ENCODE peak calls at places on chromosomes 7 and 10, in five cellular contexts. Y is Peyer's patch, E is IMR-90, F is upper lobe of left lung, A is tibial nerve. W is an unnamed sample. For H3K4me1, the result is how much of the 10 kb centered on the place peaks cover.

GRCh38 chr7:91843831-91844230 is 36.7 kb downstream of the MTERF1 start:
- DNase-seq in Y (no peak), A (no peak), F (no peak), E (no peak), W (no peak)

GRCh38 chr7:106957766-106958165 is 86.7 kb upstream of the PRKAR2B start:
- DNase-seq in E (no peak), Y (no peak), F (peak), A (no peak), W (no peak)

GRCh38 chr7:47378728-47379395 is 203.0 kb downstream of the TNS3 start:
- DNase-seq in Y (no peak), E (no peak), A (no peak), F (no peak), W (no peak)

GRCh38 chr10:78506614-78507013 is 473.0 kb downstream of the RPS24 start:
- DNase-seq in E (no peak), Y (no peak), F (no peak), A (no peak), W (no peak)

GRCh38 chr10:104548090-104548489 is 93.0 kb upstream of the SORCS3 start:
- DNase-seq in A (no peak), Y (no peak), E (peak), F (no peak), W (no peak)

GRCh38 chr7:39353615-39354376 is 212.4 kb upstream of the YAE1 start:
- DNase-seq in F (peak), Y (no peak), A (no peak), E (no peak), W (no peak)

GRCh38 chr7:19899517-19899916 is 126.1 kb upstream of the TMEM196 start:
- DNase-seq in Y (no peak), E (no peak), A (no peak), F (no peak), W (no peak)

GRCh38 chr10:119940487-119940886 is 48.0 kb downstream of the SEC23IP start:
- DNase-seq in F (no peak), A (no peak), E (peak), Y (no peak), W (no peak)

GRCh38 chr7:69932034-69932628 is 333.9 kb downstream of the AUTS2 start:
- DNase-seq in E (peak), Y (no peak), A (no peak), F (no peak), W (no peak)

GRCh38 chr7:117834983-117835664 is 38.1 kb downstream of the CTTNBP2 start:
- DNase-seq in F (no peak), E (no peak), Y (no peak), A (no peak), W (no peak)

GRCh38 chr7:157568785-157569584 is 232.2 kb downstream of the DNAJB6 start:
- DNase-seq in E (no peak), Y (peak), F (peak), A (no peak), W (no peak)

GRCh38 chr10:67664936-67665335 is 31.1 kb downstream of the CTNNA3 start:
- DNase-seq in A (no peak), E (peak), F (no peak), Y (no peak), W (no peak)

GRCh38 chr10:128854965-128855364 is 612.1 kb upstream of the MGMT start:
- DNase-seq in F (peak), A (peak), E (no peak), Y (no peak), W (no peak)

GRCh38 chr10:122376364-122376961 is 2.0 kb downstream of the PLEKHA1 start:
- DNase-seq in A (no peak), E (no peak), F (no peak), Y (no peak), W (no peak)

GRCh38 chr7:111098011-111098925 is 7.3 kb downstream of the LRRN3 start:
- DNase-seq in Y (peak), F (peak), E (peak), A (no peak), W (no peak)

GRCh38 chr10:74058658-74059057 is 60.7 kb downstream of the VCL start:
- DNase-seq in A (no peak), Y (no peak), F (no peak), E (no peak), W (no peak)
- TF ChIP-seq CTCF in A (no peak), Y (no peak), F (no peak), E (no peak), W (no peak)

GRCh38 chr10:109976657-109977056 is 31.1 kb upstream of the ADD3 start:
- DNase-seq in F (no peak), A (no peak), Y (no peak), E (no peak), W (no peak)

GRCh38 chr10:109977382-109977806 is 30.4 kb upstream of the ADD3 start:
- DNase-seq in Y (no peak), E (no peak), F (no peak), A (no peak), W (no peak)

GRCh38 chr10:109979215-109979614 is 28.6 kb upstream of the ADD3 start:
- DNase-seq in F (no peak), Y (no peak), A (no peak), E (no peak), W (no peak)

GRCh38 chr10:109981641-109982040 is 26.1 kb upstream of the ADD3 start:
- DNase-seq in A (no peak), E (no peak), Y (no peak), F (no peak), W (no peak)

DNA sequence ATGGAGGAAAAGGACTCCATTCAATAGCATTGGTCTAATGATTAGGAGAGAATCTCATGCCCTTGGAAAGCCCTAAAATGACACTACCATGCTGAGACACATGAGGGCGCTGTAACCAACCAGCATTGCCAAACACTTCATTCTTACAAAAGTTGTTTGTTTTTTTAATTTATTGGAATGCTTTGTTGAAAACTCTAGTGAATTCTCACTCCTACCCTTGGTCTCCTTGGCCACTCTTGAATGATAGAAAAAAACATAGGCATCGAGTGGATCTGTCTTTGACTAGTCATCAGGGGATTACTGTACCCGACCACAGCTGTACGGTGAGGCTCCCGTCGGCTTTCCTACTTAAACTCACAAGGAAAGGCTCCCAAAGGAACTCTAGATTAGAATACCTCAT is 29.3 kb upstream of the ADD3 start:
- DNase-seq in Y (peak), A (peak), F (peak), E (peak), W (no peak)
- H3K4me1 ChIP-seq in Y (under half), A (under half), F (under half), E (under half), W (under half)

DNA sequence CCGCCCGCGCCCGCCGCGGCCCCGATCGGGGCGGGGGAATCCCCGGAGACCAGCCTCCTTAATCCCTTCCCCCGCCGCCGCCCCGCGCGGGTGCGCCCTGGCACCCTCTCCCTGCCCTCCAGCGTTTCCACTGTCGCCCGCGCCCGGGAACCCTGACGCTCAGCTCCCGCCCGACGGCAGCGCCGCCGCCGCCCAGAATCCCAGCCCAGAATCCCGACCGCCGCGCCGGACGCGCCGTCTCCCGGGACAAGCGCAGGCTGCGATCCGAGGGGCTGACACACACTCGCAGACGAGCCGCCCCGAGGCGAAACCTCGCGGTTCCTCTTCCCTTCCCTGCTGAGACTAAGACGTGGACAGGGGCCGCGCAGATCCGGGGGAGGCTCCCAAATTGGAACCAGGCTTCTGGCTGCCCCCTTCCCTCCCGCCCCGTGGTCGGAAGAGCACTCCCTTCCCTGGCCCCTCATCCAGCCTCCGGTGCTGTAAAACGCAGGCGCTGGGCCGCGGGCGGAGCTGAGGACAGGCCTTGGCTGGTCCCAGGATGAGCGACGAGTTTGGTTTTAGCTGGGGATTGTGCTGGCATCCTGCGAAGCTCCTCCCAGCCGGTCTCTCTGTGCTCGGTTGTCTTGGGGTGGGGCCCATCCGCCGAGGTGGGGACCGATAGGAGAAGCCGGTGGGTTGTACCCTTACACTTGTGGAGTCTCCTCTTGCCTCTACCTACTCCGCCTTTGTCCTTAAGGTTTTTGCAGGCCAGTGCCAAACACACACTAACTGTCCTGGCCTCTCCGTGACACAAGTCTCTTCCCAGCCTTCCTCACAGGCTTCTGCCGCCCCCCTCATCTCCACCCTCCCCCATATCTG is 1.1 kb downstream of the MARVELD1 start:
- DNase-seq in F (peak), A (peak), E (peak), Y (peak), W (peak)
- TF ChIP-seq POLR2A in F (peak), A (peak), E (peak), Y (no peak), W (no peak)

DNA sequence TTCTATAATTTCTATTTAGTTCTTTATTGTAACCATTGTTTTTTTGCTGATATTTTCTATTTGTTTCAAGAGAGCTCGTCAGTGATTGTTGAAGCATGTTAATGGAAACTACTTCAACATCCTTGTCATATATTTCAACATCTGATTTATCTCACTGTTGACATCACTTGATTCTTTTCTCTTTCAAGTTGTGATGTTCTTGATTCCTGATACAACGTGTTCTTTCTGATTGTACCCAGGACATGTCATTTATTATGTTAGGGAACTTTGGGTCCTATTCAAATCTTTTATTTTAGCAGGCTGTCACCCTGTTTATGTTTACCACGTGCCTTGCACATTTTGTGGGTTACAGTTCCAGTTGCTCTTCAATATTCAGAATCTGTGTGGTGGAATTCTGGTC is 79.8 kb upstream of the RSU1 start:
- DNase-seq in E (no peak), A (no peak), F (no peak), Y (no peak), W (no peak)
- TF ChIP-seq CTCF in E (no peak), A (no peak), F (no peak), Y (no peak), W (no peak)

GRCh38 chr10:124747745-124748144 is 3.6 kb upstream of the FAM53B start:
- DNase-seq in A (no peak), Y (no peak), E (no peak), F (no peak), W (no peak)

GRCh38 chr10:124745678-124746077 is 1.5 kb upstream of the FAM53B start:
- DNase-seq in Y (no peak), E (peak), A (no peak), F (no peak), W (no peak)

GRCh38 chr10:124748206-124748605 is 4.0 kb upstream of the FAM53B start:
- DNase-seq in Y (no peak), A (no peak), F (no peak), E (no peak), W (no peak)

GRCh38 chr10:124745257-124745656 is 1.1 kb upstream of the FAM53B start:
- DNase-seq in F (no peak), Y (no peak), E (no peak), A (no peak), W (no peak)

DNA sequence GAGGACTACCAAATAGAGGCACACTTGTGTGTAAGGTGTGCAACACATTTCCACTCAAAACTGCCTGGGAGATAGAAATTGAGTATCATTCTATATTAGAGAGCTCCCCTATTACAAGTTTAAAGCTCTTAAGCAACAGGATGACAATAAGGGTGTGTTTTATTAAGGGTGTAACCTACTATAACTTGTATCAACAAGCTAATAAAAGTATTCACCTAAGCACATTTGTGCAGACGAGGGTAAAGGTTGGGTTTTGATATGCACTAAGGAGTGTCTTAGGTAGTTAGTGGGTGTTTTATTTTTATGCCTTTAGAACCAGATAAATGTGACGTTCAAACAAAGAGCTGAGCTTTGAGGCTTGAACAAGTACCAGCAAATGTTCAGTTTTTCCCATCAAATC is 2.8 kb upstream of the FAM53B start:
- DNase-seq in Y (no peak), E (no peak), F (no peak), A (no peak), W (no peak)
- H3K4me1 ChIP-seq in Y (under half), E (under half), F (under half), A (under half), W (under half)

DNA sequence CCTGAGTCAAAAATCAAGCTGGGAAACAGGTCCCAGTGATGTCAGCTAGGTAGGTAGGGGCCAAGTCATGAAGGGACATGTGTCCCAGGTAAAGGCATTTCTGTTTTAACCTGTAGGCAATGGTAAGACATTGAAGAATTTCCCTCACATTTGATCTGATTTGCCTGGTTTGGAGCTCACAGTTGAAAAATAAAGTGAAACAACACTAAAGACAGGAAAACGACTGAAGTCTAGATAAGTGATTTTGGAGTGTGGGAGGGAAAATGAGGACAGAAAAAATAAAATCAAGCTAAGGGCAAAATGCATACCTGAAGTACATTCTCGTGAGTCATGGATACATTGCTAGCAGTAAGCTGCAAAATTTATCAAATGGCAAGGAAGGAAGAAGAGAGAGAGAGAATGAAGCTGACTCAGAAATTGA is 169.9 kb downstream of the SKIDA1 start:
- DNase-seq in F (no peak), E (peak), Y (no peak), A (no peak), W (no peak)
- TF ChIP-seq POLR2A in F (no peak), E (no peak), Y (no peak), A (no peak), W (no peak)

GRCh38 chr7:44068054-44068453 is 2.7 kb upstream of the PGAM2 start:
- DNase-seq in A (no peak), E (peak), Y (no peak), F (no peak), W (no peak)
- TF ChIP-seq CTCF in A (no peak), E (no peak), Y (no peak), F (no peak), W (no peak)

DNA sequence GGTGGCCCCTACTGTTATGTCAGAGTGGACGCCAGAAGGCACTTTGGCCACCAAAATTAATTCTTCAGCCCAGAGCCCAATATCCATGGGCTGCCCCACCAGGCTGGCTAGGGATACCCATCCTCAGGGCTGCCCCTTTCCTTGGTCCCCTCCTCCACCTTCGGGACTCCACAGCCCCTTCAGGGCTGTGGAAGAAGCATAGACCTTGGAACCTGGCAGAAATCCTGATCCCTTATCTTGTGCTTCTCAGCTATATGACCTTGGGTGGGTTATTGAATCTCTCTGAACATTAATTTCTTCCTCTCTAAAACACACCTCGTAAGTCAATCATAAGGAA is 499 bp upstream of the TMUB1 start:
- DNase-seq in A (no peak), Y (no peak), F (no peak), E (no peak), W (no peak)
- H3K4me1 ChIP-seq in A (under half), Y (under half), F (half or more), E (under half), W (under half)

GRCh38 chr7:30135271-30135550 is 425 bp downstream of the MTURN start:
- DNase-seq in F (no peak), Y (no peak), A (no peak), E (no peak), W (no peak)

GRCh38 chr7:30134523-30135270 is at the start of gene MTURN:
- DNase-seq in E (peak), Y (peak), F (peak), A (peak), W (peak)

GRCh38 chr7:30136339-30136738 is 1.6 kb downstream of the MTURN start:
- DNase-seq in A (no peak), F (no peak), E (no peak), Y (no peak), W (no peak)

GRCh38 chr7:30136743-30137485 is 2.1 kb downstream of the MTURN start:
- DNase-seq in F (no peak), Y (no peak), E (no peak), A (no peak), W (no peak)

DNA sequence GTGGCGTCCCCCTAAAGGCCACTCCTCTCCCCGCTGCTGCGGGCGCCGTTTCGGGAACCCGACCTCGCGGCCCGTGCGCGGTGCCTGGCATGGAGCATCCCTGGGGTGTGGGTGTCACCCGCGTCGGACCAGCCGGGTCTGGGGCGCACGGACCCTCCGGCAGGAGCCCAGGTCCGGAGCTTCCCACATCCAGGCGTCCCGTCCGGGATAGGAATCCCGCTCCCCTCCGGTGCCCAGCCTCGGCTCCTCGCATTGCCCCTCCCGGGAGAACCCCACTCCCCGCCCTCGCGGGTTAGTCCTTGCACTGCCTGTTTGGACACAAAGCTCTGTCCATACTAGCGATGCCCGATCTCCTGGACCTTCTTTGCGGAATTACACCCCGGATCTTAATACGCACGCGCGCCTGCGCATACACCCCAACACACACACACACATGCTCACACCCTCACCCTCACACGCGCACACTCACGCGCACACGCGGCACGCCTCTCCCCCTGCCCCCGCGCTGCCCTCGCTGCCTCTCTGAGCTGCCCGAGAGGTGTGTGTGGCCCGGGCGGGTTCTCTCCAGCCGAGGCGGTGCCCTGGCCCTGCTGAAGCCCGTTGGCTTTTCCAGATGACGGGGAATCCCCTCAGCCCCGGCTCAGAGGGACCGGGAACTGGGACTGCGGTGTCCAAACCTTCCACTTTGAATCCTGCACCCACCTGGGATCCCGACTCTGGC is 925 bp downstream of the MTURN start:
- DNase-seq in Y (peak), F (peak), E (peak), A (peak), W (peak)
- TF ChIP-seq POLR2A in Y (no peak), F (peak), E (no peak), A (peak), W (no peak)

GRCh38 chr7:64887756-64888508 is 15.1 kb upstream of the ZNF273 start:
- DNase-seq in A (no peak), F (peak), Y (peak), E (no peak), W (peak)
- TF ChIP-seq CTCF in A (no peak), F (peak), Y (peak), E (peak), W (peak)